ENCODE peak calls at places on chromosomes 12 and 14, in ten cellular contexts. J is endothelial cell, N is neural progenitor cell, B is thoracic aorta, H is fibroblast of mammary gland, T is A549, D is HL-60, I is heart right ventricle, C is heart left ventricle, W is H9. U is an unnamed sample.

GRCh38 chr14:99037777-99038176 is 234.2 kb downstream of the BCL11B start:
- DNase-seq in J (no peak), N (peak; percentile 48), B (no peak), H (no peak), T (no peak), D (peak; percentile 14), I (no peak), C (no peak), W (peak; percentile 62), U (no peak)

GRCh38 chr14:96797943-96798349 is 764 bp downstream of the VRK1 start:
- DNase-seq in J (no peak), N (no peak), B (no peak), H (no peak), T (peak; percentile 16), D (peak; percentile 39), I (no peak), C (no peak), W (no peak), U (no peak)

GRCh38 chr12:114961491-114961890 is 277.5 kb upstream of the TBX3 start:
- DNase-seq in J (no peak), N (no peak), B (no peak), H (no peak), T (no peak), D (no peak), I (no peak), C (no peak), W (no peak), U (no peak)

GRCh38 chr12:48034835-48035805 is 30.8 kb upstream of the COL2A1 start:
- DNase-seq in J (no peak), N (no peak), B (no peak), H (no peak), T (no peak), D (no peak), I (no peak), C (no peak), W (no peak), U (no peak)

GRCh38 chr14:75523771-75524171 is 1.5 kb downstream of the BATF start:
- DNase-seq in J (peak; percentile 16), N (no peak), B (no peak), H (peak; percentile 59), T (no peak), D (no peak), I (no peak), C (no peak), W (no peak), U (no peak)

GRCh38 chr14:96086032-96086431 is 46.9 kb downstream of the C14orf132 start:
- DNase-seq in J (no peak), N (no peak), B (no peak), H (peak; percentile 79), T (peak; percentile 42), D (no peak), I (no peak), C (no peak), W (no peak), U (no peak)

GRCh38 chr12:106815741-106816140 is 41.3 kb downstream of the RIC8B start:
- DNase-seq in J (no peak), N (no peak), B (no peak), H (no peak), T (no peak), D (no peak), I (no peak), C (no peak), W (no peak), U (no peak)

GRCh38 chr12:7989827-7990491 is 42.6 kb upstream of the FOXJ2 start:
- DNase-seq in J (no peak), N (no peak), B (peak; percentile 25), H (no peak), T (no peak), D (peak; percentile 65), I (no peak), C (peak; percentile 41), W (no peak), U (peak; percentile 67)

GRCh38 chr14:89252887-89253532 is 164.0 kb downstream of the FOXN3 start:
- DNase-seq in J (no peak), N (peak; percentile 17), B (no peak), H (peak; percentile 24), T (peak; percentile 11), D (no peak), I (no peak), C (no peak), W (peak; percentile 48), U (no peak)

GRCh38 chr12:124720687-124721500 is 142.8 kb downstream of the SCARB1 start:
- DNase-seq in J (no peak), N (no peak), B (no peak), H (peak; percentile 91), T (peak; percentile 59), D (no peak), I (peak; percentile 68), C (peak; percentile 47), W (no peak), U (no peak)

GRCh38 chr12:71840226-71840847 is 778 bp downstream of the TBC1D15 start:
- DNase-seq in J (peak; percentile 7), N (no peak), B (no peak), H (peak; percentile 93), T (peak; percentile 39), D (peak; percentile 28), I (no peak), C (no peak), W (no peak), U (no peak)

DNA sequence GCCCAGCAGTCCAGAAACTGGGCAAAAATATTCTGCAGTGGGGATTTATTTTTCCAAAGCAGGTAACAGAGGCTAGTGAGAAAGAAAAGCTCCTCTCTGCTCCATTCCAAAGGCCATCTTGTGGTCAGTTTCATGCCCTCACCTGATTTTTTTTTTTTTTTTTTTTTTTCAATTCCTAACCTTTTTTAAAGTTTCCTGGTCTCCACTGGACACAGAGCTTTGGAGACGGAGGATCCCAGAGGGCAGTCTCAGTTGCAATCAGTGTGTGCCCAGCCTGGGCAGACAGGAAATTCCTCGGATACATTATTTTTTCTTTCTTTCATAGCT is 178.7 kb upstream of the BCL2L14 start:
- DNase-seq in J (no peak), N (no peak), B (no peak), H (no peak), T (peak; percentile 18), D (no peak), I (no peak), C (no peak), W (no peak), U (no peak)
- TF ChIP-seq CTCF in J (peak; percentile 41), N (peak; percentile 35), B (peak; percentile 32), H (peak; percentile 36), T (no peak), D (no peak), I (peak; percentile 26), C (no peak), W (peak; percentile 57), U (no peak)

DNA sequence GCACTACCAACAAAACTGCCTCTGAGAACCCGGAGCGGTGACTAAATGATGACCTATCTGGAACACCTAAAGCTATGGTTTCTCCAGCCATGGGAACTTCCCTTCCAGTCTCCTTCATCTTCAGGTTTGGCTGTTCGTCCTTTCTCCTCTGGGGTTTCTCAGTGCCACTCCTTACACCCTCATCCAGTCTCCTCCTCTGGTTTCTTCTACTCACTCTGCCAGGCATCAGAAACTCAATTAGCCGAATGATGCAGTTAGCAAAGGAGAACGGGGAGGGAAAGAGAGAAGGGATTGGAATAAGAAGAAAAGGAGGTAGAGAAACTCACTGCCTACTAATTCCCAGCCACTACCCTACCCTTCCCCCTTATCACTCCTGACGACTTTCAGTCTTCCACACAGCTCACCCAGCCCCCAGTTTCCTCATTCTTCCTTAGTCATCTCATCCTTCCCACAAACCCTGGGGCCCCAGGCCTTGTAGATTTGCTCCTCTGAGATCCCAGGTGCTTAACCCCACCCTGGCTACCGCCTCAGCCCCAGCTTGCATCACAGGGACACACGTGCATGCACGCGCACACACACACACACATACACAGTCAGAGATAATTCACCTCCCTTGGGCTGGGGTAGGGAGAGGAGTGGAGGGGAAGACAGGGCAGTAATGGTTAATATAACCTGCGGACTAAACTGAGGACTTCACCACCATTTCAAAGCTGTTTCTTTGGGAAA is 13.0 kb downstream of the FGD6 start:
- DNase-seq in J (peak; percentile 6), N (peak; percentile 40), B (no peak), H (peak; percentile 88), T (peak; percentile 99), D (peak; percentile 52), I (no peak), C (no peak), W (peak; percentile 80), U (no peak)
- TF ChIP-seq CTCF in J (no peak), N (no peak), B (no peak), H (no peak), T (no peak), D (no peak), I (no peak), C (no peak), W (no peak), U (no peak)

GRCh38 chr12:70692681-70693288 is 55.6 kb upstream of the PTPRB start:
- DNase-seq in J (no peak), N (peak; percentile 7), B (no peak), H (peak; percentile 24), T (peak; percentile 16), D (no peak), I (no peak), C (no peak), W (no peak), U (no peak)
- TF ChIP-seq CTCF in J (peak; percentile 67), N (peak; percentile 53), B (peak; percentile 43), H (peak; percentile 61), T (peak; percentile 42), D (peak; percentile 13), I (peak; percentile 46), C (peak; percentile 46), W (peak; percentile 64), U (no peak)

GRCh38 chr12:65675141-65675621 is 149.1 kb upstream of the HMGA2 start:
- DNase-seq in J (no peak), N (no peak), B (no peak), H (no peak), T (no peak), D (no peak), I (no peak), C (no peak), W (no peak), U (no peak)

GRCh38 chr12:65673291-65673690 is 151.0 kb upstream of the HMGA2 start:
- DNase-seq in J (no peak), N (no peak), B (no peak), H (no peak), T (no peak), D (no peak), I (no peak), C (no peak), W (no peak), U (no peak)

GRCh38 chr12:65670775-65671174 is 153.5 kb upstream of the HMGA2 start:
- DNase-seq in J (no peak), N (no peak), B (no peak), H (peak; percentile 28), T (no peak), D (no peak), I (no peak), C (no peak), W (no peak), U (no peak)

GRCh38 chr12:65672441-65672840 is 151.8 kb upstream of the HMGA2 start:
- DNase-seq in J (no peak), N (no peak), B (no peak), H (no peak), T (no peak), D (no peak), I (no peak), C (no peak), W (no peak), U (no peak)

DNA sequence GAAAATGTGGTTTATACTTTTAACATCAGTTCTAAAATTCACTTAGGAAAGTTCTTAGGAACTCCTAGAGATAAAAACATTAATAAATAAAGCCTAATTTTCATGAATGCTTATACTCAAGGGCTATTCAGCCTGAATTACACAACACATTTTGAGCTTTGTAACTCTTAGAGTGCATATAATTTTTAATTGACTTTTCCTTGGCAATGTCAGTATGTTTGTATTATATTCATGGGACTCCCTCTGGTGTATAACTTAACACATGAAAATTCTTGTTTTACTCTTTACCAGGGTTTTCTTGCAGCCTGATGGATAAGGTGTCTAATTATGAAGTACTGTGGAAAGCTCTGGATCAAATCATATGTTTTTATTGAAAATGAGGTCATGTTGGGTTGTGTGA is 150.6 kb upstream of the HMGA2 start:
- DNase-seq in J (no peak), N (no peak), B (no peak), H (peak; percentile 58), T (no peak), D (no peak), I (no peak), C (no peak), W (no peak), U (no peak)
- TF ChIP-seq CTCF in J (no peak), N (no peak), B (no peak), H (peak; percentile 22), T (peak; percentile 47), D (no peak), I (peak; percentile 20), C (no peak), W (no peak), U (no peak)